ENCODE peak calls at places on chromosomes 4 and X, in ten cellular contexts. One of them, this sample, is unnamed.

GRCh38 chr4:14920759-14921313 is 81.4 kb upstream of the CPEB2 start:
- DNase-seq in natural killer cell treated with Interleukin-12 subunit alpha and Interleukin-12 subunit beta and Interleukin-15 and Interleukin-18, amount 100 ng/mL, for 72 hours: no peak
- DNase-seq in kidney epithelial cell: no peak
- DNase-seq in amniotic stem cell: no peak
- DNase-seq in stimulated activated CD4-positive, alpha-beta T cell treated with anti-CD3 and anti-CD28 coated beads, Interleukin-4, amount 100 ng/mL, for 4 hours: no peak
- DNase-seq in Ammon's horn: no peak
- DNase-seq in stimulated activated CD8-positive, alpha-beta memory T cell treated with anti-CD3 and anti-CD28 coated beads, Interleukin-7, amount 100 ng/mL, for 24 hours: no peak
- DNase-seq in aorta: no peak
- DNase-seq in head of caudate nucleus: no peak
- DNase-seq in NCI-H1436: no peak
- DNase-seq in this sample: no peak

GRCh38 chr4:189870835-189871234 is 69.8 kb upstream of the FRG1 start:
- DNase-seq in natural killer cell treated with Interleukin-12 subunit alpha and Interleukin-12 subunit beta and Interleukin-15 and Interleukin-18, amount 100 ng/mL, for 72 hours: no peak
- DNase-seq in kidney epithelial cell: no peak
- DNase-seq in amniotic stem cell: no peak
- DNase-seq in stimulated activated CD4-positive, alpha-beta T cell treated with anti-CD3 and anti-CD28 coated beads, Interleukin-4, amount 100 ng/mL, for 4 hours: no peak
- DNase-seq in Ammon's horn: no peak
- DNase-seq in stimulated activated CD8-positive, alpha-beta memory T cell treated with anti-CD3 and anti-CD28 coated beads, Interleukin-7, amount 100 ng/mL, for 24 hours: no peak
- DNase-seq in aorta: no peak
- DNase-seq in head of caudate nucleus: no peak
- DNase-seq in NCI-H1436: no peak
- DNase-seq in this sample: no peak

GRCh38 chrX:116267511-116268040 is 97.0 kb downstream of the AGTR2 start:
- DNase-seq in natural killer cell treated with Interleukin-12 subunit alpha and Interleukin-12 subunit beta and Interleukin-15 and Interleukin-18, amount 100 ng/mL, for 72 hours: no peak
- DNase-seq in kidney epithelial cell: no peak
- DNase-seq in amniotic stem cell: no peak
- DNase-seq in stimulated activated CD4-positive, alpha-beta T cell treated with anti-CD3 and anti-CD28 coated beads, Interleukin-4, amount 100 ng/mL, for 4 hours: no peak
- DNase-seq in Ammon's horn: no peak
- DNase-seq in stimulated activated CD8-positive, alpha-beta memory T cell treated with anti-CD3 and anti-CD28 coated beads, Interleukin-7, amount 100 ng/mL, for 24 hours: no peak
- DNase-seq in aorta: no peak
- DNase-seq in head of caudate nucleus: no peak
- DNase-seq in NCI-H1436: no peak
- DNase-seq in this sample: no peak

GRCh38 chr4:165716472-165716871 is 156.6 kb upstream of the TLL1 start:
- DNase-seq in natural killer cell treated with Interleukin-12 subunit alpha and Interleukin-12 subunit beta and Interleukin-15 and Interleukin-18, amount 100 ng/mL, for 72 hours: no peak
- DNase-seq in kidney epithelial cell: no peak
- DNase-seq in amniotic stem cell: no peak
- DNase-seq in stimulated activated CD4-positive, alpha-beta T cell treated with anti-CD3 and anti-CD28 coated beads, Interleukin-4, amount 100 ng/mL, for 4 hours: no peak
- DNase-seq in Ammon's horn: no peak
- DNase-seq in stimulated activated CD8-positive, alpha-beta memory T cell treated with anti-CD3 and anti-CD28 coated beads, Interleukin-7, amount 100 ng/mL, for 24 hours: no peak
- DNase-seq in aorta: no peak
- DNase-seq in head of caudate nucleus: no peak
- DNase-seq in NCI-H1436: peak; percentile 53
- DNase-seq in this sample: no peak

GRCh38 chr4:26867914-26868684 is 7.5 kb downstream of the STIM2 start:
- DNase-seq in natural killer cell treated with Interleukin-12 subunit alpha and Interleukin-12 subunit beta and Interleukin-15 and Interleukin-18, amount 100 ng/mL, for 72 hours: no peak
- DNase-seq in kidney epithelial cell: no peak
- DNase-seq in amniotic stem cell: no peak
- DNase-seq in stimulated activated CD4-positive, alpha-beta T cell treated with anti-CD3 and anti-CD28 coated beads, Interleukin-4, amount 100 ng/mL, for 4 hours: no peak
- DNase-seq in Ammon's horn: no peak
- DNase-seq in stimulated activated CD8-positive, alpha-beta memory T cell treated with anti-CD3 and anti-CD28 coated beads, Interleukin-7, amount 100 ng/mL, for 24 hours: no peak
- DNase-seq in aorta: no peak
- DNase-seq in head of caudate nucleus: no peak
- DNase-seq in NCI-H1436: no peak
- DNase-seq in this sample: no peak

GRCh38 chr4:86895692-86896488 is 3.7 kb upstream of the C4orf36 start:
- DNase-seq in natural killer cell treated with Interleukin-12 subunit alpha and Interleukin-12 subunit beta and Interleukin-15 and Interleukin-18, amount 100 ng/mL, for 72 hours: no peak
- DNase-seq in kidney epithelial cell: peak; percentile 31
- DNase-seq in amniotic stem cell: peak; percentile 74
- DNase-seq in stimulated activated CD4-positive, alpha-beta T cell treated with anti-CD3 and anti-CD28 coated beads, Interleukin-4, amount 100 ng/mL, for 4 hours: no peak
- DNase-seq in Ammon's horn: peak; percentile 86
- DNase-seq in stimulated activated CD8-positive, alpha-beta memory T cell treated with anti-CD3 and anti-CD28 coated beads, Interleukin-7, amount 100 ng/mL, for 24 hours: no peak
- DNase-seq in aorta: no peak
- DNase-seq in head of caudate nucleus: no peak
- DNase-seq in NCI-H1436: peak; percentile 68
- DNase-seq in this sample: peak; percentile 77

GRCh38 chr4:89121711-89122387 is 10.5 kb downstream of the TIGD2 start:
- DNase-seq in natural killer cell treated with Interleukin-12 subunit alpha and Interleukin-12 subunit beta and Interleukin-15 and Interleukin-18, amount 100 ng/mL, for 72 hours: no peak
- DNase-seq in kidney epithelial cell: no peak
- DNase-seq in amniotic stem cell: no peak
- DNase-seq in stimulated activated CD4-positive, alpha-beta T cell treated with anti-CD3 and anti-CD28 coated beads, Interleukin-4, amount 100 ng/mL, for 4 hours: no peak
- DNase-seq in Ammon's horn: no peak
- DNase-seq in stimulated activated CD8-positive, alpha-beta memory T cell treated with anti-CD3 and anti-CD28 coated beads, Interleukin-7, amount 100 ng/mL, for 24 hours: no peak
- DNase-seq in aorta: no peak
- DNase-seq in head of caudate nucleus: no peak
- DNase-seq in NCI-H1436: no peak
- DNase-seq in this sample: no peak

GRCh38 chr4:15753786-15754185 is 24.3 kb upstream of the CD38 start:
- DNase-seq in natural killer cell treated with Interleukin-12 subunit alpha and Interleukin-12 subunit beta and Interleukin-15 and Interleukin-18, amount 100 ng/mL, for 72 hours: no peak
- DNase-seq in kidney epithelial cell: no peak
- DNase-seq in amniotic stem cell: no peak
- DNase-seq in stimulated activated CD4-positive, alpha-beta T cell treated with anti-CD3 and anti-CD28 coated beads, Interleukin-4, amount 100 ng/mL, for 4 hours: no peak
- DNase-seq in Ammon's horn: no peak
- DNase-seq in stimulated activated CD8-positive, alpha-beta memory T cell treated with anti-CD3 and anti-CD28 coated beads, Interleukin-7, amount 100 ng/mL, for 24 hours: no peak
- DNase-seq in aorta: no peak
- DNase-seq in head of caudate nucleus: no peak
- DNase-seq in NCI-H1436: no peak
- DNase-seq in this sample: no peak

GRCh38 chrX:10296581-10296980 is 139.8 kb downstream of the CLCN4 start:
- DNase-seq in natural killer cell treated with Interleukin-12 subunit alpha and Interleukin-12 subunit beta and Interleukin-15 and Interleukin-18, amount 100 ng/mL, for 72 hours: no peak
- DNase-seq in kidney epithelial cell: no peak
- DNase-seq in amniotic stem cell: no peak
- DNase-seq in stimulated activated CD4-positive, alpha-beta T cell treated with anti-CD3 and anti-CD28 coated beads, Interleukin-4, amount 100 ng/mL, for 4 hours: no peak
- DNase-seq in Ammon's horn: no peak
- DNase-seq in stimulated activated CD8-positive, alpha-beta memory T cell treated with anti-CD3 and anti-CD28 coated beads, Interleukin-7, amount 100 ng/mL, for 24 hours: no peak
- DNase-seq in aorta: no peak
- DNase-seq in head of caudate nucleus: no peak
- DNase-seq in NCI-H1436: no peak
- DNase-seq in this sample: no peak

GRCh38 chrX:11420851-11421250 is 127.6 kb downstream of the AMELX start:
- DNase-seq in natural killer cell treated with Interleukin-12 subunit alpha and Interleukin-12 subunit beta and Interleukin-15 and Interleukin-18, amount 100 ng/mL, for 72 hours: no peak
- DNase-seq in kidney epithelial cell: no peak
- DNase-seq in amniotic stem cell: no peak
- DNase-seq in stimulated activated CD4-positive, alpha-beta T cell treated with anti-CD3 and anti-CD28 coated beads, Interleukin-4, amount 100 ng/mL, for 4 hours: no peak
- DNase-seq in Ammon's horn: no peak
- DNase-seq in stimulated activated CD8-positive, alpha-beta memory T cell treated with anti-CD3 and anti-CD28 coated beads, Interleukin-7, amount 100 ng/mL, for 24 hours: no peak
- DNase-seq in aorta: no peak
- DNase-seq in head of caudate nucleus: no peak
- DNase-seq in NCI-H1436: no peak
- DNase-seq in this sample: no peak

This sample was measured in midbrain.